ENCODE peak calls at places on chromosomes 12 and 14, in four cellular contexts. X is K562, H is HepG2, O is SK-N-SH. B is an unnamed sample.

GRCh38 chr12:6507102-6507998 is 13.4 kb downstream of the NCAPD2 start:
- DNase-seq in O (no peak), X (no peak), H (no peak), B (no peak)

GRCh38 chr12:80670214-80670613 is 37.2 kb upstream of the MYF6 start:
- DNase-seq in H (no peak), O (no peak), X (no peak), B (no peak)

GRCh38 chr12:113424915-113425823 is 3.0 kb downstream of the SDSL start:
- DNase-seq in H (peak), X (peak), O (peak), B (no peak)

GRCh38 chr12:13099910-13100609 is 3.4 kb downstream of the GSG1 start:
- DNase-seq in O (no peak), H (no peak), X (no peak), B (no peak)

GRCh38 chr14:100058777-100059432 is 6.3 kb upstream of the EVL start:
- DNase-seq in O (no peak), X (no peak), H (no peak), B (no peak)

GRCh38 chr14:58738189-58738836 is 100.6 kb downstream of the DACT1 start:
- DNase-seq in X (no peak), O (no peak), H (no peak), B (no peak)

GRCh38 chr12:87687362-87687761 is 341.8 kb downstream of the C12orf50 start:
- DNase-seq in H (no peak), X (no peak), O (no peak), B (no peak)

GRCh38 chr12:3088251-3088650 is 11.1 kb downstream of the TSPAN9 start:
- DNase-seq in X (no peak), H (no peak), O (no peak), B (no peak)

GRCh38 chr12:59452259-59452658 is 143.6 kb upstream of the SLC16A7 start:
- DNase-seq in H (no peak), X (no peak), O (no peak), B (no peak)

GRCh38 chr14:92994131-92994676 is 71.3 kb downstream of the CHGA start:
- DNase-seq in H (no peak), O (no peak), X (peak), B (no peak)

GRCh38 chr12:6264402-6265037 is 46.0 kb upstream of the PLEKHG6 start:
- DNase-seq in O (no peak), H (no peak), X (no peak), B (no peak)

GRCh38 chr14:39085933-39086332 is 17.1 kb downstream of the SEC23A start:
- DNase-seq in O (no peak), X (no peak), H (no peak), B (no peak)

GRCh38 chr14:73713206-73713803 is 879 bp downstream of the PNMA1 start:
- DNase-seq in X (no peak), H (no peak), O (no peak), B (no peak)

GRCh38 chr12:112419269-112420133 is 754 bp downstream of the PTPN11 start:
- DNase-seq in H (peak), O (no peak), X (no peak), B (no peak)

GRCh38 chr14:98382662-98383061 is 889.3 kb downstream of the BCL11B start:
- DNase-seq in H (no peak), O (no peak), X (no peak), B (no peak)

GRCh38 chr12:71782007-71782406 is 27.3 kb downstream of the RAB21 start:
- DNase-seq in X (no peak), O (no peak), H (no peak), B (no peak)

GRCh38 chr12:50040657-50041056 is 15.4 kb upstream of the RACGAP1 start:
- DNase-seq in X (no peak), H (no peak), O (no peak), B (no peak)

GRCh38 chr12:22262309-22262708 is 72.2 kb downstream of the ST8SIA1 start:
- DNase-seq in X (no peak), H (no peak), O (no peak), B (no peak)

GRCh38 chr12:53289891-53290290 is 5.5 kb upstream of the PFDN5 start:
- DNase-seq in O (no peak), H (no peak), X (no peak), B (no peak)

GRCh38 chr12:49979061-49979586 is 6.4 kb downstream of the AQP6 start:
- DNase-seq in H (no peak), O (peak), X (no peak), B (no peak)

GRCh38 chr14:94113490-94113889 is 3.0 kb downstream of the IFI27 start:
- DNase-seq in H (no peak), O (peak), X (no peak), B (no peak)

GRCh38 chr14:25006961-25007795 is 42.8 kb downstream of the STXBP6 start:
- DNase-seq in X (no peak), H (peak), O (no peak), B (no peak)

GRCh38 chr14:30193791-30194407 is 266.3 kb upstream of the PRKD1 start:
- DNase-seq in H (no peak), O (no peak), X (no peak), B (no peak)

GRCh38 chr14:81269100-81269978 is 48.6 kb upstream of the GTF2A1 start:
- DNase-seq in H (peak), X (peak), O (peak), B (peak)

GRCh38 chr14:86532219-86532618 is 1002.3 kb downstream of the FLRT2 start:
- DNase-seq in O (no peak), H (no peak), X (no peak), B (no peak)

GRCh38 chr12:19058235-19059021 is 71.1 kb upstream of the PLEKHA5 start:
- DNase-seq in O (peak), X (no peak), H (no peak), B (no peak)

GRCh38 chr14:100140452-100141132 is 18.9 kb downstream of the DEGS2 start:
- DNase-seq in X (peak), H (peak), O (no peak), B (no peak)

GRCh38 chr12:131850856-131851559 is 22.8 kb downstream of the MMP17 start:
- DNase-seq in H (no peak), O (no peak), X (no peak), B (no peak)

GRCh38 chr12:123041811-123042655 is 61.6 kb downstream of the ARL6IP4 start:
- DNase-seq in H (no peak), O (no peak), X (no peak), B (no peak)

GRCh38 chr12:92393504-92393903 is 247.9 kb upstream of the BTG1 start:
- DNase-seq in X (no peak), H (no peak), O (no peak), B (no peak)

GRCh38 chr14:103476065-103476464 is 46.6 kb downstream of the CKB start:
- DNase-seq in O (no peak), X (no peak), H (no peak), B (no peak)

GRCh38 chr14:103476631-103477030 is 46.0 kb downstream of the CKB start:
- DNase-seq in X (no peak), O (no peak), H (no peak), B (no peak)

GRCh38 chr14:103474893-103475292 is 47.7 kb downstream of the CKB start:
- DNase-seq in X (no peak), O (no peak), H (no peak), B (no peak)

DNA sequence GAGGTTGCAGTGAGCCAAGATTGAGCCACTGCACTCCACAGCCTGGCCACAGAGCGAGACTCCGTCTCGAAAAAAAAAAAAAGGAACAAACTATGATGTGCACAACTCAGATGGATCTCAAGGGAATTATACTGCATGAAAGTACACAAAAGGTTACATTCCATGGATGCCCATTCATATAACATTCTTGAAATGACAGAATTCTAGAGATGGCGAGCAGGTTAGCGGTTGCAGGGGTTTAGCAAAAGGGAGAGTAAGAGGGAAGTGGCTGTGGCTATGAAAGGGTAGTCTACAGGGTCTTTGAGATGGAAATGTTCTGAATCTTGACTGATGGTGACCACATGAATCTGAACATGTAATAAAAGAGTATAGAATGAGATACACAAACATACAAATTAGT is 49.7 kb downstream of the CKB start:
- DNase-seq in H (no peak), X (no peak), O (no peak), B (no peak)
- TF ChIP-seq NFIC in H (no peak), X (no peak), O (no peak), B (peak)

GRCh38 chr14:75202671-75203070 is 26.3 kb upstream of the TMED10 start:
- DNase-seq in O (no peak), X (no peak), H (no peak), B (no peak)
- TF ChIP-seq NFIC in O (no peak), X (no peak), H (no peak), B (no peak)

GRCh38 chr12:115755061-115755751 is 522.3 kb downstream of the MED13L start:
- DNase-seq in H (no peak), O (no peak), X (no peak), B (no peak)
- TF ChIP-seq NFIC in H (no peak), O (no peak), X (no peak), B (no peak)

GRCh38 chr14:51014625-51015024 is 70.3 kb upstream of the PYGL start:
- DNase-seq in H (no peak), X (no peak), O (no peak), B (no peak)
- TF ChIP-seq NFIC in H (no peak), X (no peak), O (no peak), B (no peak)

DNA sequence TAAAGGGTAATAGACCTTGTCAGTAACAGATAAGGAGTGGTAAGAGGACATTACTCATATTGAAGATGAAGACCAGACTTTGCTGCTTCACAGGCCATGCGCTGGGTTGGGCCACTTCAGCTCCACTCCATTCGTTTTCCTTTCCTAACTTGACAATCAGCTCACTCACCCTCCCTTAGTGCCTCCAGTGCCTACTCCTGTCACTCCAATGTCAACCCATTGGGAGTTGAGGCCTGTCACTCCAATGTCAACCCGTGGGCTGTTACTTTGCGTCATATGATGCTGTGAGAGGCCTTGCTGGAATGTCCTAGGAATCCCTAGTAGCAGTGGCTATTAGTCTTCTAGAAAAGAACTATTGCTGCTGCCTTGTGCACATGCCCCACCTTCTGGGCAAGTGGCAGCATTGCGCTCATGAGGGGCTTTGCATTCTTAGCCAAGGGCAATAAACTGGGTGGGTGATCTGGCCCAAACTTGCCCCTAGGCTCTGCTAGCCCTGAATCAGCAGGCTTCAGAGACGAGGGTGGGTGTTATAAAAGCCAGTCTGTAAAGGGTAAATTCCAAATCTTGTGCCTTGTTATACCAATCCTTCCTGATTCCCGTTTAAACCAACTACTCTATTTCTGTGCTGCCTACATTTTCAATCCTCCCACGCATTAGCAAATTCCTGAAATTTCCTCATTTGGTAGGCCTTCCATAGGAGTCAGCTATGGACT is 36.1 kb downstream of the BAZ2A start:
- DNase-seq in X (peak), H (peak), O (peak), B (no peak)
- TF ChIP-seq NFIC in X (no peak), H (no peak), O (no peak), B (no peak)

GRCh38 chr14:23633160-23633701 is 2.9 kb upstream of the DHRS2 start:
- DNase-seq in X (no peak), O (peak), H (peak), B (no peak)

GRCh38 chr14:23630687-23631086 is 5.5 kb upstream of the DHRS2 start:
- DNase-seq in O (no peak), H (no peak), X (no peak), B (no peak)

GRCh38 chr14:23631234-23631633 is 4.9 kb upstream of the DHRS2 start:
- DNase-seq in O (no peak), X (no peak), H (no peak), B (no peak)

GRCh38 chr14:23632461-23633159 is 3.6 kb upstream of the DHRS2 start:
- DNase-seq in O (peak), X (no peak), H (no peak), B (no peak)

DNA sequence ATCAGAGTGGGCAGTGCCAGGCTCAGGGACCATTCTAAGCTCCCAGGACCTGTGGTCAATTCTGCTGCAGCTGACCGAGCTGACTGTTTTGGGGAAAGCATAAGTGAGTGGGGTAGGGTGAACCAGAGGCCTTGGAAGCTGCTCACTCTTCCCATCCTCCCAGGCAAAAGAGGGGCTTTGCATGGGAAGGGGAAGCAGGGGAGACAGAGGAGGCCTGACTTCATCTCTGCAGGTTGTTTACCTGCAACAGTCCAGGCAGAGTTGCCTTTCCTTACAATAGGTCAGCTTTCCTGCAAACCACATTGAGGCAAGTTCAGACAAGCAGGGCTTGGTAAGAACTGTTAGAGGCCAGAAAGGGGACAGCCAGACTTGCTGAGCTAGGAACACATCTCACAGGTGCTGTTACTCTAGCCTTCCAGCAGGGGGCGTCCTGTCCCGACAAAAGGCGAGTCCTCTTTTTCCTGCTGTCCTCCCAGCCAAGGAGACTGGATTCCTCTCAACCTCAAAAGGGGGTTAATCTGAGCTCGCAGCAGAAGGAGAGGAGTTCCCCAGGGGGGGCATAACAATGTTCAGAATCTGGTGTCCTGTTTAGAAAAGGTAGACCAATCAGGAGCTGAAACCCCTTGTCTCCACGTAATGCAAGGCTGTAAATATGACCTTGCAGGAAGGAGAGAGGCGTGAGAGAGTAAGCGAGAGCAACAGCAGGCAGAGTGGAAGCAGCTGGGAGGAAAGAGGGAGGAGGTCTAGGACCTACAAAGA is 4.3 kb upstream of the DHRS2 start:
- DNase-seq in O (peak), X (peak), H (peak), B (peak)
- TF ChIP-seq NFIC in O (no peak), X (no peak), H (no peak), B (no peak)

DNA sequence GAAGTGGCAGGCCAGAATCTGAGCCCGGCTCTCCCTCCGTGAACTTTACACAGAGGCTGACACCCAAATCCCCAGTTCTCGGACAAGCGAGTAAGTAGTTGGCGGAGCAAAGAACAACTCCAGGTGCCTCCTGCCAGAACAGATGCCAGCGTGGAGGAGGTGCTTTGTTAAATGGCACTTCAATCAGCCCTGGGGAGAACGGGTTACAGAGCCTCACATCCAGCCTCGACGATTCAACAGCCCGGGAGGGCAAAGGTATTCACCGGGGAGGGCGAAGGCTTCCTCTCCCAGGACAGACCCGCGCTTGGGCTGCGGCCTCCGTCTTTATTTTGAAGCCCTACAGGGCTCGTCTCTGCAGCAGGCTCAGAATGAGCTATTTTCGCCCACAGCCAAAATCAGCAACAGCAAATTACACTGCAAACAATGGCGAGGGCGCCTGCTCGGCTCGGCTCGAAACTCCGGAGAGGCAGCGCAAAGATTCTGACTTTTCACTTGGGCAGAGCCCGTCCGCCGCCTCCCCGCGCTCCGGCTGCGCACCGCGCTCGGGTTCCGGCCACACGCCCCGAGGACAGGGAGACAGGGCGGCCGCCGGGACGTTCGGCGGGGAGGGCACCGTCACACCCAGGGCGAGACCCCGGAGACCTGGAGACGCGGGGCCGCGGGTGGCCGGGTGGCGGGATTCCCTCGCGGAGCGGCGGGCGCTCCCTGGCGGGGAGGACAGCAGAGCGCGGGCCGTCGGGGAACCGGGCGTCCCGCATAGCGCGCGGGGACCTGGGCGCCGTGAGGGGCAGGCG is 811 bp downstream of the TMCC3 start:
- DNase-seq in H (no peak), O (peak), X (no peak), B (no peak)
- TF ChIP-seq NFIC in H (no peak), O (no peak), X (no peak), B (no peak)

B was measured in GM12878.